ENCODE peak calls at places on chromosomes 7 and 10, in nine cellular contexts. Y is fibroblast of lung, C is adipocyte, K is ovary, B is hepatocyte, U is PC-9, D is aorta, L is mesenchymal stem cell, H is body of pancreas. M is an unnamed sample. For H3K36me3, the result is how much of the 10 kb centered on the place peaks cover.

GRCh38 chr10:47421057-47421952 is 37.2 kb upstream of the ZNF488 start:
- DNase-seq in Y (peak), C (peak), K (no peak), B (no peak), U (peak), D (no peak), L (peak), H (no peak), M (no peak)

GRCh38 chr10:114703377-114704125 is 45.5 kb upstream of the ABLIM1 start:
- DNase-seq in Y (no peak), C (peak), K (no peak), B (peak), U (no peak), D (no peak), L (no peak), H (no peak), M (no peak)

GRCh38 chr10:116632831-116633600 is 12.3 kb downstream of the PNLIPRP2 start:
- DNase-seq in Y (no peak), C (no peak), K (no peak), B (no peak), U (no peak), D (no peak), L (no peak), H (peak), M (no peak)

GRCh38 chr10:11713186-11713743 is 28.9 kb upstream of the ECHDC3 start:
- DNase-seq in Y (peak), C (no peak), K (peak), B (peak), U (no peak), D (no peak), L (no peak), H (peak), M (peak)

GRCh38 chr10:69123306-69123746 is 652 bp upstream of the VPS26A start:
- DNase-seq in Y (peak), C (peak), K (no peak), B (peak), U (peak), D (no peak), L (peak), H (peak), M (no peak)

GRCh38 chr10:112672706-112673105 is 225.7 kb downstream of the VTI1A start:
- DNase-seq in Y (no peak), C (no peak), K (no peak), B (no peak), U (no peak), D (no peak), L (no peak), H (no peak), M (peak)

GRCh38 chr7:149125189-149125863 is 798 bp downstream of the ZNF425 start:
- DNase-seq in Y (peak), C (peak), K (no peak), B (no peak), U (no peak), D (no peak), L (no peak), H (no peak), M (no peak)

GRCh38 chr10:51399840-51400239 is 299.6 kb downstream of the CSTF2T start:
- DNase-seq in Y (no peak), C (no peak), K (no peak), B (no peak), U (no peak), D (no peak), L (no peak), H (no peak), M (no peak)

GRCh38 chr7:44955733-44956132 is 23.1 kb downstream of the MYO1G start:
- DNase-seq in Y (no peak), C (no peak), K (no peak), B (no peak), U (no peak), D (no peak), L (no peak), H (no peak), M (no peak)

GRCh38 chr7:18126274-18126673 is 98.6 kb upstream of the PRPS1L1 start:
- DNase-seq in Y (no peak), C (no peak), K (no peak), B (peak), U (no peak), D (no peak), L (no peak), H (no peak), M (no peak)

GRCh38 chr10:17645591-17646345 is 1.8 kb downstream of the STAM start:
- DNase-seq in Y (no peak), C (no peak), K (no peak), B (peak), U (peak), D (no peak), L (no peak), H (no peak), M (no peak)

GRCh38 chr7:73707045-73707631 is 12.3 kb downstream of the STX1A start:
- DNase-seq in Y (no peak), C (no peak), K (peak), B (no peak), U (peak), D (peak), L (no peak), H (peak), M (no peak)

GRCh38 chr7:70477051-70478010 is 654.6 kb upstream of the GALNT17 start:
- DNase-seq in Y (peak), C (peak), K (no peak), B (peak), U (no peak), D (no peak), L (no peak), H (no peak), M (peak)

GRCh38 chr10:120221873-120222485 is 235.0 kb upstream of the PLPP4 start:
- DNase-seq in Y (peak), C (peak), K (no peak), B (peak), U (peak), D (no peak), L (peak), H (peak), M (peak)

GRCh38 chr10:48289652-48290238 is 15.2 kb upstream of the FRMPD2 start:
- DNase-seq in Y (peak), C (peak), K (no peak), B (peak), U (peak), D (peak), L (peak), H (peak), M (no peak)

GRCh38 chr7:95420996-95421846 is 13.6 kb downstream of the PON2 start:
- DNase-seq in Y (peak), C (peak), K (no peak), B (peak), U (peak), D (no peak), L (peak), H (no peak), M (no peak)

GRCh38 chr10:29646960-29647431 is 12.2 kb upstream of the SVIL start:
- DNase-seq in Y (peak), C (peak), K (no peak), B (peak), U (no peak), D (no peak), L (peak), H (no peak), M (no peak)

GRCh38 chr10:843703-844102 is 87.8 kb downstream of the LARP4B start:
- DNase-seq in Y (peak), C (peak), K (no peak), B (no peak), U (no peak), D (no peak), L (no peak), H (no peak), M (no peak)

GRCh38 chr10:103967433-103968142 is 648 bp downstream of the SLK start:
- DNase-seq in Y (peak), C (peak), K (no peak), B (peak), U (no peak), D (no peak), L (peak), H (peak), M (no peak)

GRCh38 chr7:22333680-22334141 is 23.2 kb downstream of the RAPGEF5 start:
- DNase-seq in Y (no peak), C (no peak), K (no peak), B (no peak), U (no peak), D (no peak), L (no peak), H (peak), M (no peak)

GRCh38 chr7:90570373-90570959 is 25.7 kb upstream of the CDK14 start:
- DNase-seq in Y (no peak), C (no peak), K (no peak), B (no peak), U (no peak), D (no peak), L (no peak), H (no peak), M (no peak)

GRCh38 chr10:110005716-110006115 is 2.1 kb upstream of the ADD3 start:
- DNase-seq in Y (peak), C (peak), K (no peak), B (peak), U (no peak), D (peak), L (peak), H (peak), M (peak)

GRCh38 chr10:17597386-17597785 is 19.8 kb downstream of the HACD1 start:
- DNase-seq in Y (no peak), C (no peak), K (no peak), B (no peak), U (no peak), D (no peak), L (no peak), H (no peak), M (no peak)

GRCh38 chr7:90723866-90724265 is 127.7 kb downstream of the CDK14 start:
- DNase-seq in Y (peak), C (no peak), K (no peak), B (no peak), U (no peak), D (no peak), L (no peak), H (no peak), M (no peak)

GRCh38 chr10:6134099-6134880 is 45.5 kb downstream of the RBM17 start:
- DNase-seq in Y (no peak), C (no peak), K (peak), B (no peak), U (no peak), D (no peak), L (no peak), H (no peak), M (no peak)

GRCh38 chr10:125049216-125049903 is 107.4 kb downstream of the ZRANB1 start:
- DNase-seq in Y (no peak), C (no peak), K (no peak), B (no peak), U (no peak), D (peak), L (no peak), H (no peak), M (no peak)

GRCh38 chr10:101032637-101033201 is 1.7 kb downstream of the SFXN3 start:
- DNase-seq in Y (peak), C (peak), K (peak), B (peak), U (peak), D (peak), L (peak), H (peak), M (peak)

GRCh38 chr10:94274142-94274787 is 88.5 kb downstream of the NOC3L start:
- DNase-seq in Y (peak), C (no peak), K (peak), B (no peak), U (no peak), D (peak), L (no peak), H (peak), M (no peak)

GRCh38 chr7:43634384-43634783 is 51.5 kb downstream of the STK17A start:
- DNase-seq in Y (no peak), C (no peak), K (no peak), B (no peak), U (no peak), D (no peak), L (no peak), H (no peak), M (no peak)
- H3K36me3 ChIP-seq in Y (under half), C (half or more), K (under half), B (under half), U (half or more), D (under half), L (half or more), H (under half), M (under half)

GRCh38 chr10:95445837-95446347 is 115.3 kb downstream of the SORBS1 start:
- DNase-seq in Y (peak), C (peak), K (no peak), B (peak), U (peak), D (peak), L (peak), H (peak), M (no peak)
- H3K4me3 ChIP-seq in Y (no peak), C (peak), K (no peak), B (no peak), U (no peak), D (no peak), L (no peak), H (no peak), M (no peak)

DNA sequence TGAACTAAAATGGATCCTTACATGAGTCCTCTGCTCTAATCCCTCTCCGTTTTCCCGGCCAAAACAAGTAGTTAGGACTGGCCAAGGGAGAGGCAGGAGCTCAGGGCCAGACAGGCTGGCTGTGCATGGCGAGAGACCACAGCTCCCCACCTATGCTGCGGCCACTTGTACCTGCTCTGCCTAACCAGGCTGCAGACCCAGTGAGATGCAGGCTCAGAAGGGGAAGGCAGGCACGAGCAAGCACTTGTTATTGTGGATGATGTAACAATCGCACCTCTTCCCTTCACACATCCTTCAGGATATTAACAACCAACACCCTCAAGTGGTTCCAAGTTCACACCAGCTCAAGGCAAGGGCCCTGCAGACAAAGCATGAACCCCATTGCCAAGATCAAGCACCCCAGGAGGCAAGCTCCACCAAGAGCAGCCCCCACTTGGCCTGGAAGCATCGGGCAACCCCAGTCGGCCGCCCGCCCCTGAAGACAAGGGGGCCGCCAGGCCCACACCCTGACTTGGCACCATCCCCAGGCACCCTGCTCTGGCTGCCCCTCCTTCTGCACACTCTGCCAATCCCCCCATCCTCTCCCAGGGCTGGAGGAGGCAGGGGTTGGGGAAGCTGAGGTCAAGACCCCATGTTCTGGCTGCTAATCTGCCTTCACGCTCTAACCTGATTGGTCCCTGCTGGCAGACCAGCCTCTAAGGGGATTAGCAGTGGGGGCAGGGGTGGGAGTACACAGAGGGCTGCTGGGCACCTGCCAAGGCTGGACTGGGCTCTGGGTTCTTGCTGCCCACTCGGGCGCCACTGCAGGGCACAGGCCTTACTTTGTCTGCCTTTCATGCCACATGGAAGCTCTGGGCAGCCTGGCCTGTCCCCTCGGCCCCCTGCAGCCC is 111.3 kb downstream of the SLIT1 start:
- DNase-seq in Y (no peak), C (no peak), K (no peak), B (no peak), U (no peak), D (no peak), L (no peak), H (no peak), M (no peak)
- H3K36me3 ChIP-seq in Y (under half), C (under half), K (under half), B (under half), U (under half), D (under half), L (under half), H (under half), M (under half)

GRCh38 chr7:139830779-139831498 is 1.9 kb downstream of the TBXAS1 start:
- DNase-seq in Y (no peak), C (no peak), K (no peak), B (no peak), U (no peak), D (no peak), L (no peak), H (no peak), M (no peak)

GRCh38 chr7:139828880-139829653 is at the start of gene TBXAS1:
- DNase-seq in Y (no peak), C (peak), K (no peak), B (peak), U (no peak), D (peak), L (no peak), H (peak), M (peak)

GRCh38 chr7:139830292-139830691 is 1.2 kb downstream of the TBXAS1 start:
- DNase-seq in Y (peak), C (no peak), K (no peak), B (no peak), U (no peak), D (no peak), L (no peak), H (no peak), M (no peak)

GRCh38 chr7:139828446-139828845 is 618 bp upstream of the TBXAS1 start:
- DNase-seq in Y (no peak), C (no peak), K (no peak), B (no peak), U (no peak), D (no peak), L (no peak), H (no peak), M (no peak)

DNA sequence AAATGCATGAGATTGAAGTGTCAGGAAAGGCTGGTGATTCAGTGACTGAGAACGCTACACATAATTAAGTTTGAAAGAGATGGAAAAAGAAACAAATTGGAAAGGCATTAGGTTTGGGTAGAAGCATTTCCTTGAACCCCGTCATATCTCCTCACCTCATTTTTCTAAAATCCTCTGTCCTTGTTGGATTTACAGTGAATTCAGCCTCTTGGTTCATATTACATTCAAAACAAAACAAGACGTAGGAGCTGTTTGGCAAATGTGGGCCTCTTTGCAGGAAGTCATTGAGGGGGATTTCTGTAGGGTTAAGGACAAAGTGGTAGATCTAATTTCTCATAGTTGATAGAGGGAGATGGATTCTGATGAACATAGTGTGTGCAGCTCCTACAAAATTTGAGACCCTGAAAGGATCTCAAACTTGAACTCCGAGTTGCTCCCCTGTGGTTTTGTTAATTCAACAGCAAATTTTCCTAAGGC is 628 bp downstream of the TBXAS1 start:
- DNase-seq in Y (peak), C (peak), K (no peak), B (no peak), U (no peak), D (no peak), L (no peak), H (no peak), M (no peak)
- H3K4me3 ChIP-seq in Y (no peak), C (no peak), K (no peak), B (no peak), U (no peak), D (no peak), L (no peak), H (no peak), M (no peak)

DNA sequence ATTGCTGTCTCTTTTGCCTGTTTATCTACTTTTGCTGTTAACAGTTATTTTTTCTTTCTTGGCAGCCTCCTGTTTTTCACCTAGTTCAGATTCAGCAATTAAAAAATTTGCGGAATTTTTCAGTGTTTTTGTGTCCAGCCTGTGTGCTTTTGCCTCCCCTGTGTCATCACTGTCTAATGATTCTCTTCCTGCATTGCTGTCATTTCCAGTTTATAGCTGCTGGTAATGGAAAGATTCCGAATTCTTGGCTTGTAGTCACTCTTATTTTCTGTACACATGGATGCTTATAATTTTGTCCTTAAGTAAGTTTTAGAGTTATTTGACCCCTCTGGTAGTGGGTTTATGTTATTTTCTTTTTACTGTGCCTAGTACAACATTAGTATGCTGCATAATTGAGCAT is 25.1 kb downstream of the GLRX3 start:
- DNase-seq in Y (no peak), C (no peak), K (no peak), B (no peak), U (no peak), D (no peak), L (no peak), H (no peak), M (no peak)
- H3K36me3 ChIP-seq in Y (under half), C (half or more), K (under half), B (under half), U (under half), D (under half), L (half or more), H (under half), M (under half)

GRCh38 chr10:73871915-73872710 is 2.2 kb downstream of the CAMK2G start:
- DNase-seq in Y (no peak), C (peak), K (no peak), B (peak), U (peak), D (no peak), L (peak), H (no peak), M (no peak)
- H3K4me3 ChIP-seq in Y (no peak), C (peak), K (no peak), B (no peak), U (peak), D (peak), L (no peak), H (no peak), M (no peak)

GRCh38 chr10:132205650-132206376 is 19.1 kb downstream of the DPYSL4 start:
- DNase-seq in Y (no peak), C (no peak), K (no peak), B (no peak), U (no peak), D (no peak), L (no peak), H (no peak), M (no peak)

GRCh38 chr10:132207536-132208488 is 21.1 kb downstream of the DPYSL4 start:
- DNase-seq in Y (no peak), C (no peak), K (no peak), B (no peak), U (no peak), D (no peak), L (no peak), H (no peak), M (no peak)

GRCh38 chr10:132208489-132209050 is 21.8 kb downstream of the DPYSL4 start:
- DNase-seq in Y (no peak), C (no peak), K (no peak), B (no peak), U (no peak), D (no peak), L (no peak), H (no peak), M (no peak)

GRCh38 chr10:132206377-132206745 is 19.6 kb downstream of the DPYSL4 start:
- DNase-seq in Y (no peak), C (no peak), K (no peak), B (no peak), U (no peak), D (no peak), L (no peak), H (no peak), M (no peak)

GRCh38 chr10:132206806-132207535 is 20.2 kb downstream of the DPYSL4 start:
- DNase-seq in Y (no peak), C (no peak), K (no peak), B (no peak), U (no peak), D (no peak), L (no peak), H (no peak), M (no peak)
- H3K36me3 ChIP-seq in Y (under half), C (under half), K (under half), B (under half), U (under half), D (under half), L (under half), H (under half), M (under half)

DNA sequence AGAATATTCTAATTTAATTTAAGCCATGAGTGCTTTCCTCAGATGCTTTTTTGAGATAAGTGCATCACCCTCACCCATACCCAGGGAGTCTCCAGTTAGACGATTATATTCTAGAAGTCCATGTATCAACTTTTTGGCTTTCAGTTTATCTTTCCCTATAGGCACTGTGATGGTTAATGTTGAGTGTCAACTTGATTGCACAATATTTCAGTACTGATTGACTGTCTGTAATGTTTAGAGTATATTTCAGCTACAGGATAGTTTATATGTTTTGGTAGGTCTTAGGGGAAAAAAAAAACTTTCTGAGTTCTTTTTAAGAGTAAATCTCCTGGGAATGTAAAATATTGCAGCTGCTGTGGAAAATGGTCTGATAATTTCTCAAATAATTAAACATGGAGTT is 535.4 kb downstream of the ADRA2A start:
- DNase-seq in Y (no peak), C (no peak), K (no peak), B (no peak), U (no peak), D (no peak), L (no peak), H (no peak), M (no peak)
- H3K4me3 ChIP-seq in Y (no peak), C (no peak), K (no peak), B (no peak), U (no peak), D (no peak), L (no peak), H (no peak), M (no peak)

GRCh38 chr10:60413306-60414012 is 23.8 kb upstream of the ANK3 start:
- DNase-seq in Y (no peak), C (peak), K (no peak), B (no peak), U (peak), D (no peak), L (no peak), H (no peak), M (no peak)
- H3K36me3 ChIP-seq in Y (under half), C (under half), K (under half), B (under half), U (under half), D (under half), L (under half), H (under half), M (under half)